ENCODE peak calls at places on chromosomes 12 and 14, in ten cellular contexts. Q is cardiac muscle cell; T is IMR-90; M is NT2/D1; X is left cardiac atrium; P is stimulated activated CD8-positive, alpha-beta memory T cell treated with anti-CD3 and anti-CD28 coated beads, Interleukin-12 subunit alpha, Interleukin-12 subunit beta, amount 100 ng/mL, for 4 hours; K is H54; A is NCI-H2107; H is activated CD4-positive, alpha-beta T cell treated with anti-CD3 and anti-CD28 coated beads for 48 hours; R is transverse colon. Y is an unnamed sample.

GRCh38 chr12:105420046-105420445 is 89.6 kb downstream of the C12orf75 start:
- DNase-seq in Q (no peak), M (no peak), P (no peak), X (no peak), A (no peak), R (no peak), H (no peak), T (no peak), K (no peak), Y (no peak)

GRCh38 chr14:50229646-50230045 is 1.7 kb downstream of the SOS2 start:
- DNase-seq in H (no peak), Q (no peak), P (no peak), A (no peak), X (no peak), R (no peak), M (no peak), T (no peak), K (no peak), Y (no peak)

GRCh38 chr12:131948166-131948712 is 1.5 kb upstream of the EP400 start:
- DNase-seq in A (no peak), K (no peak), P (no peak), X (peak; percentile 3), R (no peak), H (no peak), M (no peak), T (no peak), Q (peak; percentile 29), Y (no peak)

GRCh38 chr12:75550401-75550851 is 39.0 kb upstream of the KRR1 start:
- DNase-seq in R (no peak), A (no peak), T (peak; percentile 29), H (no peak), M (no peak), X (peak; percentile 64), Q (peak; percentile 42), P (no peak), K (no peak), Y (no peak)

GRCh38 chr14:74615735-74616134 is 3.7 kb upstream of the LTBP2 start:
- DNase-seq in A (no peak), K (no peak), H (no peak), X (no peak), T (no peak), R (no peak), P (no peak), M (no peak), Q (no peak), Y (no peak)

GRCh38 chr12:48966177-48966890 is 5.2 kb downstream of the WNT10B start:
- DNase-seq in H (no peak), K (peak; percentile 1), A (no peak), T (no peak), X (no peak), M (no peak), Q (no peak), R (no peak), P (no peak), Y (no peak)

GRCh38 chr12:72511906-72512305 is 239.7 kb downstream of the TRHDE start:
- DNase-seq in Q (peak; percentile 1), A (no peak), T (peak; percentile 85), P (no peak), K (no peak), R (no peak), M (no peak), H (no peak), X (no peak), Y (no peak)

GRCh38 chr12:100372846-100373245 is 16.0 kb downstream of the SLC17A8 start:
- DNase-seq in P (no peak), R (no peak), A (no peak), X (no peak), K (no peak), T (no peak), Q (no peak), M (peak; percentile 71), H (no peak), Y (no peak)

GRCh38 chr12:20339060-20339459 is 29.3 kb upstream of the PDE3A start:
- DNase-seq in Q (no peak), M (no peak), A (no peak), P (no peak), K (no peak), H (no peak), X (no peak), R (no peak), T (no peak), Y (no peak)

GRCh38 chr12:48199784-48200198 is 3.3 kb downstream of the OR10AD1 start:
- DNase-seq in P (no peak), H (no peak), A (no peak), M (no peak), K (no peak), Q (peak; percentile 57), X (no peak), R (no peak), T (peak; percentile 68), Y (no peak)

GRCh38 chr14:80754696-80755095 is 186.8 kb downstream of the CEP128 start:
- DNase-seq in K (no peak), Q (no peak), A (no peak), X (no peak), H (no peak), P (no peak), T (no peak), R (no peak), M (no peak), Y (no peak)

GRCh38 chr14:59464651-59465569 is at the start of gene GPR135:
- DNase-seq in M (no peak), T (peak; percentile 56), K (no peak), X (peak; percentile 79), A (peak; percentile 51), Q (peak; percentile 65), H (peak; percentile 57), R (peak; percentile 72), P (peak; percentile 43), Y (peak; percentile 75)

GRCh38 chr12:2360630-2361170 is 307.9 kb downstream of the CACNA1C start:
- DNase-seq in R (no peak), T (no peak), X (no peak), Q (no peak), H (no peak), M (no peak), K (no peak), P (no peak), A (no peak), Y (no peak)